ENCODE peak calls at places on chromosomes 13 and 19, in six cellular contexts. M, Y, T, X, N and O are unnamed samples. For H3K36me3, the result is how much of the 10 kb centered on the place peaks cover.

GRCh38 chr13:105863300-105863699 is 672.2 kb downstream of the EFNB2 start:
- DNase-seq in M (no peak), T (no peak), X (no peak), N (no peak), Y (no peak), O (no peak)

GRCh38 chr13:21225082-21225481 is 48.6 kb downstream of the MRPL57 start:
- DNase-seq in N (no peak), X (no peak), M (no peak), Y (no peak), T (no peak), O (no peak)

GRCh38 chr13:85236431-85236830 is 562.8 kb downstream of the SLITRK6 start:
- DNase-seq in Y (peak), X (no peak), M (no peak), T (no peak), N (no peak), O (no peak)

GRCh38 chr13:99057310-99057975 is 79.6 kb upstream of the DOCK9 start:
- DNase-seq in N (no peak), M (peak), T (no peak), Y (no peak), X (no peak), O (no peak)

GRCh38 chr13:25764378-25764777 is 287.4 kb downstream of the SHISA2 start:
- DNase-seq in T (no peak), Y (no peak), N (no peak), M (no peak), X (no peak), O (no peak)

GRCh38 chr19:35661995-35662340 is 4.3 kb upstream of the UPK1A start:
- DNase-seq in X (no peak), M (no peak), T (no peak), N (no peak), Y (no peak), O (no peak)

GRCh38 chr13:28059214-28059613 is 41.2 kb downstream of the FLT3 start:
- DNase-seq in N (no peak), Y (peak), T (no peak), M (peak), X (no peak), O (no peak)

GRCh38 chr19:5832527-5833216 is 6.8 kb downstream of the FUT6 start:
- DNase-seq in Y (no peak), M (no peak), X (no peak), N (no peak), T (no peak), O (no peak)

GRCh38 chr19:29539131-29539530 is 13.3 kb downstream of the VSTM2B start:
- DNase-seq in Y (no peak), X (no peak), T (no peak), N (no peak), M (no peak), O (no peak)

GRCh38 chr19:13797870-13798269 is 2.6 kb downstream of the ZSWIM4 start:
- DNase-seq in M (peak), T (peak), X (no peak), Y (peak), N (no peak), O (no peak)

GRCh38 chr13:98420560-98421175 is 156.2 kb downstream of the STK24 start:
- DNase-seq in X (no peak), T (no peak), N (no peak), M (no peak), Y (no peak), O (no peak)

GRCh38 chr19:6723108-6723618 is 2.7 kb upstream of the C3 start:
- DNase-seq in M (peak), N (no peak), X (peak), T (peak), Y (no peak), O (no peak)

GRCh38 chr13:98575876-98576214 is 1.1 kb downstream of the STK24 start:
- DNase-seq in M (no peak), N (no peak), X (no peak), Y (no peak), T (no peak), O (no peak)

GRCh38 chr19:10086032-10086903 is at the start of gene SHFL:
- DNase-seq in M (peak), X (no peak), T (peak), Y (peak), N (peak), O (no peak)

GRCh38 chr13:83692800-83693199 is 189.5 kb downstream of the SLITRK1 start:
- DNase-seq in N (no peak), M (no peak), Y (no peak), X (no peak), T (no peak), O (no peak)

GRCh38 chr19:18121166-18121565 is 23.6 kb downstream of the MAST3 start:
- DNase-seq in T (no peak), M (no peak), Y (no peak), X (no peak), N (no peak), O (no peak)

GRCh38 chr19:18126097-18126496 is 26.9 kb upstream of the PIK3R2 start:
- DNase-seq in T (no peak), X (no peak), Y (no peak), N (no peak), M (no peak), O (no peak)

GRCh38 chr19:18123819-18124218 is 26.2 kb downstream of the MAST3 start:
- DNase-seq in Y (no peak), X (no peak), T (no peak), M (no peak), N (no peak), O (no peak)

GRCh38 chr19:18122424-18122823 is 24.8 kb downstream of the MAST3 start:
- DNase-seq in N (no peak), M (no peak), X (no peak), T (no peak), Y (no peak), O (no peak)

DNA sequence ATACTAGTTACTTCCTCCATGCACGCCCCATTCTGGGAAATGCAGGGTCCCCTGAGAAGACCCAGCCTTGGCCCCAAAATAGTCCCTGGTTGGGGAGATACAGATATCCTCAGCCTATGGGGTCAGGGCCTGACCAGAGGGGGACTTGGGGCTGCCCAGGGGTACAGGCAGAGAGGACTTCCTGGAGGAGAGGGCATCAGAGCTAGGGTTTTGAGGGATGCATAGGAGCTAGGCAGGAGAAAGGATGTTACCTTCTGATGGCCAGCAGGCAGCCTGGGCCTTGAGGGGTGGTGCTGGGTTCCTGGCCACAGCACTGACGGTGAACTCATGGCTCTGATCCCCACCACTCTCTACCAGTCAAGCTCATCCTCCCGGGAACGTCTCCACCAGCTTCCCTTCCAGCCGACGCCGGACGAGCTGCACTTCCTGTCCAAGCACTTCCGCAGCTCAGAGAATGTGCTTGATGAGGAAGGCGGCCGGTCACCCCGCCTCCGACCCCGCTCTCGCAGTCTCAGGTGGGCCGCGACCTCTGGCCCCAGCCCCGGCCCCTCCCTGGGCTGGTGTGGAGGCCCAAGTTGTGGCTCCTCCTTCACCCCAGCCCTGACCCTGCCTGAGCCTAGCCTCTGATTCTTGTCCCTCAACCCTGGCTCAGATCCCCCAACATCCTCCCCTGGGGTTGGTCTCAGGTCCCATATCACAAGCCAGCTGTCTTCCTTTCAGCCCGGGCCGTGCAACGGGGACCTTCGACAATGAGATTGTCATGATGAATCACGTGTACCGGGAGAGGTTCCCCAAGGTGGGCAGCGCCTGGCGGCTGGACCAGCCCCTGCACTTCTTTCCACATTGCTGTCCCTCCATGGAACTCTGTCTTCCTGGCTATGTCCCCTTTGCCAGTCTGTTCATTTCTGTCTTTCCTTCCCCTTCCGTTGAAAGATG is 25.6 kb downstream of the MAST3 start:
- DNase-seq in Y (no peak), M (no peak), T (no peak), X (no peak), N (no peak), O (no peak)
- H3K36me3 ChIP-seq in Y (under half), M (under half), T (under half), X (under half), N (half or more), O (under half)

GRCh38 chr19:49473868-49474544 is at the start of gene FLT3LG:
- DNase-seq in X (peak), T (peak), Y (peak), N (peak), M (peak), O (no peak)
- H3K27ac ChIP-seq in X (peak), T (peak), Y (peak), N (peak), M (no peak), O (peak)

GRCh38 chr19:17346109-17346671 is 8.8 kb downstream of the GTPBP3 start:
- DNase-seq in T (peak), N (peak), Y (peak), X (peak), M (peak), O (no peak)
- H3K36me3 ChIP-seq in T (under half), N (under half), Y (under half), X (under half), M (under half), O (under half)

DNA sequence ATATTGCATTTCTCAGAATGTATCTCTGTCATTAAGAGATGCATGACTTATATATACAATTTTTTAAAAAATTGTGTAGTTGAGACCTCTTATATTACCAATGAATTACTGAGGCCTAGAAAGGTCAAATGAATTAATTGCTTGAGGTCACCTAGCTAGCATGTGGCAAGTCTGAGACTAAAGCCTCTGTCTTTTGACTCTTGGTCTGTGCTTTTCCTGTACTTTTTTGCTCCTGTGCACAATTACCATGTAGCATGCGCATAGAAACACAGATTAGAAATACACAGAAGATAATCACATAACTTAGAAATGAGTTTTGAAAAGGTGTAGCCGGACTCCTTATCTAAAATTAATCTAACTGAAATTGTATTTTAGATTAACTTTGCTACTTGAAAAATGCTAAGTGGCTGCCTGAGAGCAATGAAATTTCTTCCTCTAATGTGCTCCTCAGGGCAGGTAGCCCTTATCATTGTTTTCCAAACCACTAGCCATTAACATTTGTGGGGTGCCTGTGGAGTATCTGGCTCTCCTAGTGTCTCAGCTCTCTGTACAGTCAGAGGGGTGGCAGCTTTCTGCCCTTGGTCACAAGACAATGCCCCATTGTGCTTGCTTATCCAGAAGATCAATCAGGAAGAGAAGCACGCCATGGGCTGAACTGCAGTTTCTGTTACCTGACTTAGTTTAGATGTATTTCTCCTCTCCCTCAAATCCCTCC is 119.6 kb downstream of the RFC3 start:
- DNase-seq in M (no peak), Y (no peak), N (no peak), T (no peak), X (no peak), O (no peak)
- H3K27ac ChIP-seq in M (no peak), Y (no peak), N (no peak), T (no peak), X (no peak), O (no peak)

DNA sequence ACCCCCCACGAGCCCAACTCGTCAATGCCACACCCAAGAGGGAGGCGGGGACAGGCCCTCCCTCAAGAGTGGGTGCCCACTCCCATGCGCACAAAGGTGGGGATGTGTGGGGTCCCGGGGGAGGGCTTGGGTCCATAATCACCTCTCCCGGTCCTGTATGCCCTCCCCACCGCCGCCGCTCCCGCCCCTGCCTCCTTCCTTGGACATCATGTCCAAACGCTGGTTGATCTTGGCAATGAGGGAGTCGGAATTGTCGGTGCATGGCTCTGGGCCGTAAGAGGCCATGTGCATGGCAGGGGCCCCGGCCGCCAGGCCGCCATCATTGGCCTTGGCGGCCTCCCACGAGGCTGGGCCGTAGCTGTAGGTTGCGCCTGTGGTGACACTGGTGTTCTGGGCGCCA is 5.9 kb downstream of the AKAP8 start:
- DNase-seq in Y (no peak), M (no peak), X (no peak), T (no peak), N (no peak), O (no peak)
- H3K36me3 ChIP-seq in Y (under half), M (under half), X (half or more), T (half or more), N (half or more), O (half or more)

DNA sequence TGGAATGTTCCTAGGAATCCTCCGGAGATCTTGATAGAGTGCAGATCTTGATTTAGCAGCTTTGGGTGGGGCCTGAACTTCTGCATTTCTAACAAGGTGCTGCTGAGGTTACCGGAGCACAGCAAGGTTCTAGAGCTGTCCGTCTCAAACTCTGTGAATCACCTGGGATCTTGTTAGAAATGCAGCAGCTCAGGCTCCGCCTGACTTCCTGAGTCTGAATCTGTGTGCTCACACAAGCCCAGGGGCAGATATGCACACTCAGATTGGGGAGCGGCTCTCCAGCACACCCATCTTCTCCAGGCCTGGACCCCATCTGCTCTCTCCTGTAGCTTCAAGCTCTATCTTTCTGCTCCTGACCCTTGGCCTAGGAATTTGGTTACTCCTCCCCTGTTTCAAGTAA is 3.5 kb upstream of the TEX26 start:
- DNase-seq in M (no peak), T (no peak), Y (no peak), X (no peak), N (no peak), O (no peak)
- H3K27ac ChIP-seq in M (no peak), T (no peak), Y (no peak), X (no peak), N (no peak), O (peak)

GRCh38 chr19:46920341-46920740 is 59.5 kb downstream of the ARHGAP35 start:
- DNase-seq in T (no peak), X (no peak), N (no peak), M (no peak), Y (no peak), O (no peak)
- H3K36me3 ChIP-seq in T (under half), X (under half), N (under half), M (under half), Y (under half), O (under half)

GRCh38 chr19:2492870-2493269 is 16.9 kb downstream of the GADD45B start:
- DNase-seq in T (no peak), Y (no peak), N (no peak), M (no peak), X (no peak), O (no peak)

GRCh38 chr19:2490659-2491058 is 14.7 kb downstream of the GADD45B start:
- DNase-seq in X (no peak), T (no peak), M (no peak), Y (no peak), N (no peak), O (no peak)

GRCh38 chr19:2488405-2488941 is 12.5 kb downstream of the GADD45B start:
- DNase-seq in X (no peak), T (no peak), M (peak), Y (no peak), N (no peak), O (no peak)

GRCh38 chr19:2488942-2489731 is 13.2 kb downstream of the GADD45B start:
- DNase-seq in M (peak), N (no peak), T (no peak), X (no peak), Y (no peak), O (no peak)

DNA sequence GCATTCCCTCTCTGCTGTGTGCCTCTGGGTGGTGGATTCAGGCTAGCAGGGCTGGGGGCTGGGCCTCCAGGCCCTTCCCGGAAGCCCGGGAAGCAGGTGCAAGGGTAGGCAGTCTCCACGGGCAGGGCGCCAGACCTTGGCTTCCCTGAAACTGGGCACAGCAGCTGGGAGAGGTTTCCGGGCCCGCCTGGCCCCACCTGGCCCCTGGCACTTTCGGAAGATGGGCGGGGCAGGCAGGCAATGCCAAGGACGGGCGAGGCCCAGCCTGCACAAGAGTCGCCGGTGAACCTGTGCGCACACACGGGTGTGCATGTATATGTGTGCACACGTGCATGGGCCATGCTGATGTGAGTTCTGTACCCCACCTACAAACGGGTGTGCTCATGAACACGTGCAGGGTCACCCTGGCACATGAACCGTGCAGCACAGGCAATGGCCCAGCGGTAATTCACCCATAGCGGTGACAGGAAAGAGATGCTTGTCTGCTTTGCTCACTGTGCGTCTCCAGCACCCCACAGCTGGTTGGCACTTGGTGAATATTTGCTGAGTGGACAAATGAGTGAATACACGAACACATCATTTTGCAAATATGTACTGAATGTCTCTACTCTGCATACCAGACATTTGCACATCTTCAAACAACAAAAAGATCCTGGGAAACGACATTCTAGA is 15.3 kb downstream of the GADD45B start:
- DNase-seq in M (peak), T (no peak), Y (peak), X (peak), N (no peak), O (no peak)
- H3K27ac ChIP-seq in M (peak), T (no peak), Y (peak), X (peak), N (no peak), O (peak)

GRCh38 chr19:651991-652390 is 11.0 kb downstream of the RNF126 start:
- DNase-seq in Y (no peak), T (no peak), M (no peak), X (no peak), N (no peak), O (no peak)
- H3K36me3 ChIP-seq in Y (half or more), T (under half), M (under half), X (half or more), N (half or more), O (half or more)

GRCh38 chr13:33454844-33455256 is 169.3 kb upstream of the STARD13 start:
- DNase-seq in M (peak), N (no peak), X (no peak), T (no peak), Y (no peak), O (no peak)
- H3K27ac ChIP-seq in M (peak), N (no peak), X (peak), T (peak), Y (no peak), O (no peak)